ENCODE peak calls at places on chromosomes 2 and 18, in six cellular contexts. Q is foreskin fibroblast, I is MG63, O is WERI-Rb-1, V is AG04450, T is heart right ventricle. B is an unnamed sample.

GRCh38 chr2:190162851-190163250 is 100.3 kb upstream of the MSTN start:
- DNase-seq in T (no peak), V (no peak), O (no peak), Q (no peak), I (no peak), B (no peak)

GRCh38 chr2:5841126-5841525 is 148.9 kb downstream of the SOX11 start:
- DNase-seq in T (no peak), V (no peak), I (no peak), Q (no peak), O (no peak), B (no peak)

GRCh38 chr18:23994361-23994902 is 20.1 kb upstream of the TTC39C start:
- DNase-seq in V (peak), Q (peak), I (peak), T (no peak), O (peak), B (no peak)

GRCh38 chr2:215367647-215368492 is 56.0 kb downstream of the ATIC start:
- DNase-seq in Q (peak), I (peak), V (peak), O (no peak), T (no peak), B (no peak)

GRCh38 chr18:59383831-59384230 is 24.8 kb upstream of the LMAN1 start:
- DNase-seq in V (no peak), O (peak), I (no peak), Q (no peak), T (no peak), B (no peak)

GRCh38 chr2:19355416-19355821 is 3.0 kb downstream of the OSR1 start:
- DNase-seq in Q (no peak), I (no peak), O (no peak), V (no peak), T (no peak), B (no peak)

GRCh38 chr2:236554629-236555282 is 14.9 kb upstream of the ACKR3 start:
- DNase-seq in I (no peak), T (no peak), Q (no peak), O (no peak), V (no peak), B (no peak)

GRCh38 chr18:39913790-39914366 is 2041.2 kb upstream of the PIK3C3 start:
- DNase-seq in V (no peak), Q (no peak), O (no peak), T (no peak), I (no peak), B (no peak)

GRCh38 chr2:64718250-64718866 is 64.6 kb upstream of the SERTAD2 start:
- DNase-seq in V (no peak), T (no peak), Q (no peak), I (no peak), O (no peak), B (no peak)

GRCh38 chr2:25073025-25073424 is 31.1 kb downstream of the EFR3B start:
- DNase-seq in T (no peak), V (no peak), I (no peak), Q (no peak), O (no peak), B (no peak)

GRCh38 chr2:128276878-128277675 is 41.6 kb downstream of the HS6ST1 start:
- DNase-seq in O (no peak), I (no peak), V (no peak), Q (no peak), T (no peak), B (no peak)

GRCh38 chr2:189581354-189582139 is 961 bp upstream of the SLC40A1 start:
- DNase-seq in I (no peak), T (peak), V (no peak), O (peak), Q (no peak), B (no peak)

GRCh38 chr2:72000110-72000509 is 147.6 kb downstream of the CYP26B1 start:
- DNase-seq in I (no peak), Q (no peak), V (no peak), T (no peak), O (no peak), B (no peak)

GRCh38 chr18:76518543-76519155 is 23.6 kb upstream of the ZNF516 start:
- DNase-seq in I (no peak), V (no peak), Q (peak), T (peak), O (no peak), B (no peak)

GRCh38 chr2:40554665-40555294 is 102.9 kb upstream of the SLC8A1 start:
- DNase-seq in Q (peak), O (peak), V (no peak), T (peak), I (peak), B (no peak)

GRCh38 chr2:134592380-134592779 is 126.4 kb downstream of the TMEM163 start:
- DNase-seq in I (no peak), Q (no peak), T (no peak), V (no peak), O (no peak), B (no peak)

GRCh38 chr18:56197460-56197859 is 440.9 kb downstream of the TXNL1 start:
- DNase-seq in V (no peak), O (no peak), I (no peak), T (no peak), Q (no peak), B (no peak)

GRCh38 chr2:152504618-152505017 is 169.6 kb downstream of the FMNL2 start:
- DNase-seq in O (no peak), V (no peak), Q (no peak), I (no peak), T (no peak), B (no peak)

GRCh38 chr18:5894215-5894612 is 1.1 kb downstream of the TMEM200C start:
- DNase-seq in Q (no peak), I (no peak), T (no peak), O (no peak), V (no peak), B (no peak)

GRCh38 chr18:5892772-5893431 is 2.4 kb downstream of the TMEM200C start:
- DNase-seq in Q (no peak), O (no peak), V (no peak), T (no peak), I (no peak), B (no peak)

GRCh38 chr18:5895300-5895885 is at the start of gene TMEM200C:
- DNase-seq in Q (no peak), T (peak), O (peak), I (no peak), V (no peak), B (no peak)

GRCh38 chr18:5894613-5895299 is 566 bp downstream of the TMEM200C start:
- DNase-seq in V (no peak), Q (no peak), I (no peak), O (peak), T (peak), B (no peak)

DNA sequence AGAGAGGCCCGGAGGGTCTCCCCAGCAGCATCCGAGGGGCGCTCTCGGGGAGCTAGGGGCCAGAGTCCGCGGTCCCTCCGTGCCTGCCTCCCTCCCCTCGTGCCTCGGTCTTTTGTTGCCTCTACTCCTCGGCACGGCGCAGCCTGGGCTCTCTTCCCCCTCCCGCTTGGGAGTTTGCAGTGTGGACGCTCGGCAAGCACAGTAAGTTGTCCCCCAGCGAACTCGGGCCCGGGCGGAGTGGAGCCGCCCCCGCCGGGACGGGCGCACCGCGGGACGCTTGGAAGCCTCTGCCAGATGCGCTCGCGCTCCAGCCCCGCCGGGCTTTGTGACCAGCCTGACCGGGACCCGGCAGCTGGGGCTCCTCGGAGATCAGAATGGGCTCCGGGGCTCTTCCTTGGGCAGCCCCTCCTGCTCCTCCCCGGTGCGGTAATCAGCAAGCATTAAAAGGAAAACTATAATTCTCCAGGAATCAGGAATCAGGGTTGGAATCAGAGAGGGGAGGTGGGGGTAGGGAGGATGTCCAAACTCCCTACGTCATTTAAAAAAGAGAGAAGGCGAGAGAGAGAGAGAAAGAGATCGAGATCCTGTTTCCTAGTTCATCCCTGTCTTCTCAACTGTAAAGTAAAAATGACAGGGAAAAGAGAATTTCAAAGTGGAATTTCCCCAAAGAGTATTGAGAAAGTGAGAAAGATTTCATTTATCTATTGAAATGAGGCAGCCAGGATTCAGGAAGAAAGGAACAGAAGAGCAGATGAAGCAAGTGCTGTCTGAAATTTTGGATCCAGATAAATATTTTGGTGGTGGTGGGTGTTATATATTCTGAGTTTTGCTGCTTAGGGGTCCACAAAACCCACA is 791 bp upstream of the TMEM200C start:
- DNase-seq in Q (no peak), V (no peak), O (peak), I (no peak), T (peak), B (no peak)
- H3K4me3 ChIP-seq in Q (no peak), V (peak), O (peak), I (no peak), T (peak), B (no peak)

DNA sequence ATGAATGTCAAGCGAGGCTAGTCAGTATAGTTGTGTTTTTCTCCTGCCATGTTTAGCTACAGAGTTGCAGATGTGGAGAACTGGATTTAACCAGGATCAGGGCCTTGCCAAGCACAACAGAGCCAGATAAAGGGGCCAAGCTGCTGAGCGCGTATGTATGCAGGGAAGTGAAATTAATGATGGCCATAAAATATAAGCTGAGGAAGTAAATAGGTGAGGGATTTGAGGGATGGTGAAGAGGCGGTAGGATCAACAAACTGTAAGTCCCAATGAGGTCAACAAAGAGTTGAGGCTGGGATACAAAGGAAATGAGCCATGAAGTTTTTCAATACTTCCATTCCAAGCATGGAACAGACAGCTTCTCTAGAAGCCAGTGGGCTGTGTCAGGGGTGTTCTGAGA is 10.6 kb downstream of the LRP2 start:
- DNase-seq in O (no peak), Q (no peak), V (no peak), T (no peak), I (no peak), B (no peak)
- H3K4me3 ChIP-seq in O (no peak), Q (no peak), V (no peak), T (no peak), I (no peak), B (no peak)

GRCh38 chr2:70767699-70768584 is at the start of gene ADD2:
- DNase-seq in O (peak), Q (no peak), I (peak), V (no peak), T (peak), B (peak)
- H3K4me3 ChIP-seq in O (peak), Q (no peak), I (peak), V (no peak), T (peak), B (peak)

GRCh38 chr2:101064868-101065549 is 62.9 kb downstream of the RPL31 start:
- DNase-seq in I (peak), V (no peak), Q (peak), T (no peak), O (no peak), B (no peak)
- H3K4me3 ChIP-seq in I (no peak), V (no peak), Q (no peak), T (no peak), O (no peak), B (no peak)

DNA sequence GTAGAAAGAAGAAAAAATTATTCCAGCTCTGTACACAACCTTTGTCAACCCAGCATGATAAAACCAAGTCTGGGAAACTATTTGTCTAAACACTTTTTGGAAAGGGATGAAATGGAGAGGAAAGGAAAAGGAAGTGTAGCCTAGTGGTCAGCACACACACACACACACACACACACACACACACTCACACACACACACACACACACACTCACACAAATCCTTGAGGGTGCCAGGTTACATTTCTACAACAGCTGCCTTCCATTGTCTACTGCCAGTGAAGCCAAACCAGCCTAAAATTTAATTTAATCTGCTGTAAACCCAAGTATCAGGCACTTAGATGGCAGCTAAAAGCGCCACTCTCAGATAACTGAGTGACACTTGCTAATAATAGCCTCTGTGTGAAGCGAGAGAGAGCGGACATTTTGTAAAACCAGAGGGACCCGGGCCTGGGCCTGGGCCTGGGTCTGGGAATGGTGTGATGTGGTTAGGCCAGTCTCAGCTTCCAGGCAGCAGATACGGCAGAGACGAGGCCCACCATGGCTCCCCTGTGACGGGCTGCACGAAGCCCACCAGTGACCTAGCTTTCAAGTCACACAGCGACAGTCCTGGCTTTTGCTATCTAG is 32.4 kb downstream of the BCL11A start:
- DNase-seq in V (no peak), Q (no peak), I (no peak), T (no peak), O (no peak), B (no peak)
- H3K4me3 ChIP-seq in V (no peak), Q (no peak), I (no peak), T (no peak), O (no peak), B (no peak)

GRCh38 chr18:79765491-79766245 is 32.1 kb upstream of the KCNG2 start:
- DNase-seq in V (no peak), I (peak), O (no peak), Q (peak), T (no peak), B (no peak)
- H3K4me3 ChIP-seq in V (no peak), I (no peak), O (no peak), Q (no peak), T (no peak), B (no peak)